ENCODE peak calls at places on chromosomes 11 and 22, in five cellular contexts. U, J, R, S and X are unnamed samples.

GRCh38 chr11:134638796-134639540 is 226.9 kb upstream of the B3GAT1 start:
- DNase-seq in J (no peak), S (no peak), R (no peak), U (no peak), X (no peak)

GRCh38 chr11:119763071-119763715 is 34.2 kb upstream of the NECTIN1 start:
- DNase-seq in J (no peak), R (no peak), S (no peak), U (no peak), X (no peak)

GRCh38 chr22:19213001-19213400 is 34.5 kb upstream of the SLC25A1 start:
- DNase-seq in U (no peak), S (no peak), R (no peak), J (no peak), X (no peak)

GRCh38 chr11:110471315-110471714 is 41.6 kb downstream of the FDX1 start:
- DNase-seq in R (no peak), S (no peak), U (no peak), J (no peak), X (no peak)

GRCh38 chr11:45609902-45610301 is 55.5 kb downstream of the CHST1 start:
- DNase-seq in S (no peak), U (no peak), J (no peak), R (no peak), X (no peak)

GRCh38 chr11:927871-928270 is 2.2 kb downstream of the AP2A2 start:
- DNase-seq in R (no peak), J (no peak), S (no peak), U (no peak), X (no peak)

GRCh38 chr11:134158023-134158422 is 65.7 kb downstream of the NCAPD3 start:
- DNase-seq in U (no peak), S (no peak), R (no peak), J (no peak), X (no peak)

GRCh38 chr22:43078522-43078921 is 10.7 kb downstream of the TTLL1 start:
- DNase-seq in U (no peak), S (no peak), J (no peak), R (no peak), X (no peak)

GRCh38 chr11:95512682-95513081 is 276.9 kb downstream of the FAM76B start:
- DNase-seq in S (peak), R (no peak), U (no peak), J (peak), X (peak)

GRCh38 chr11:8963569-8964323 is 496 bp downstream of the TMEM9B start:
- DNase-seq in U (peak), J (peak), S (peak), R (peak), X (peak)

GRCh38 chr11:9858822-9859221 is 194.9 kb downstream of the SWAP70 start:
- DNase-seq in S (no peak), U (no peak), R (peak), J (no peak), X (no peak)

GRCh38 chr22:21823740-21824438 is 43.6 kb downstream of the MAPK1 start:
- DNase-seq in S (no peak), R (no peak), J (no peak), U (no peak), X (no peak)

GRCh38 chr11:1257366-1257765 is 34.5 kb downstream of the MUC5B start:
- DNase-seq in U (no peak), S (no peak), R (no peak), J (no peak), X (no peak)

GRCh38 chr11:63875506-63875905 is 36.6 kb downstream of the MARK2 start:
- DNase-seq in S (no peak), J (no peak), U (no peak), R (no peak), X (no peak)

GRCh38 chr11:7525424-7525823 is 11.6 kb downstream of the PPFIBP2 start:
- DNase-seq in U (no peak), R (no peak), J (no peak), S (no peak), X (no peak)

GRCh38 chr22:41687901-41688364 is 734 bp downstream of the SNU13 start:
- DNase-seq in S (no peak), J (no peak), U (no peak), R (no peak), X (no peak)

GRCh38 chr11:132719684-132720083 is 812.6 kb downstream of the OPCML start:
- DNase-seq in U (no peak), S (no peak), R (no peak), J (no peak), X (no peak)

GRCh38 chr22:40178417-40179409 is 988 bp downstream of the TNRC6B start:
- DNase-seq in R (no peak), J (peak), U (no peak), S (no peak), X (no peak)

GRCh38 chr11:35629914-35630313 is 11.7 kb downstream of the FJX1 start:
- DNase-seq in S (no peak), R (peak), J (no peak), U (no peak), X (no peak)

GRCh38 chr11:14308114-14308896 is 50.7 kb downstream of the RRAS2 start:
- DNase-seq in S (no peak), R (no peak), J (no peak), U (no peak), X (no peak)

GRCh38 chr22:44721206-44721605 is 19.2 kb downstream of the PRR5 start:
- DNase-seq in S (no peak), R (no peak), J (no peak), U (no peak), X (no peak)

GRCh38 chr11:123707606-123708205 is 33.8 kb downstream of the ZNF202 start:
- DNase-seq in J (peak), R (peak), U (peak), S (no peak), X (peak)

GRCh38 chr11:61025819-61026120 is 54.3 kb downstream of the CD6 start:
- DNase-seq in S (no peak), U (no peak), J (no peak), R (no peak), X (no peak)

GRCh38 chr11:122748968-122749687 is 89.2 kb upstream of the CRTAM start:
- DNase-seq in R (no peak), U (no peak), S (peak), J (no peak), X (no peak)

GRCh38 chr11:13033760-13034533 is 24.8 kb downstream of the RASSF10 start:
- DNase-seq in R (no peak), S (no peak), U (no peak), J (no peak), X (no peak)

GRCh38 chr11:45156731-45157130 is 10.3 kb downstream of the PRDM11 start:
- DNase-seq in J (no peak), R (no peak), U (peak), S (peak), X (peak)

GRCh38 chr22:29831186-29831921 is 6.7 kb downstream of the ASCC2 start:
- DNase-seq in J (no peak), U (no peak), S (no peak), R (no peak), X (no peak)

GRCh38 chr11:60370811-60371297 is 7.5 kb upstream of the MS4A7 start:
- DNase-seq in R (peak), U (no peak), S (no peak), J (peak), X (no peak)

GRCh38 chr11:57479925-57480324 is 19.6 kb downstream of the RTN4RL2 start:
- DNase-seq in S (no peak), R (no peak), U (no peak), J (no peak), X (no peak)

GRCh38 chr11:97610000-97610399 is 1220.2 kb downstream of the JRKL start:
- DNase-seq in S (no peak), U (no peak), R (no peak), J (no peak), X (no peak)

GRCh38 chr11:109076870-109077269 is 345.1 kb upstream of the C11orf87 start:
- DNase-seq in U (no peak), S (no peak), R (no peak), J (no peak), X (no peak)

GRCh38 chr22:42180349-42180842 is 49.8 kb upstream of the CYP2D6 start:
- DNase-seq in R (no peak), J (no peak), S (peak), U (no peak), X (no peak)

GRCh38 chr11:75389276-75389605 is 10.1 kb upstream of the RPS3 start:
- DNase-seq in U (no peak), J (no peak), S (peak), R (no peak), X (no peak)

GRCh38 chr11:102318469-102318868 is 1.2 kb downstream of the BIRC3 start:
- DNase-seq in R (no peak), J (no peak), U (peak), S (no peak), X (no peak)

GRCh38 chr11:492416-493226 is 14.4 kb downstream of the RNH1 start:
- DNase-seq in J (no peak), S (no peak), R (no peak), U (no peak), X (no peak)

GRCh38 chr11:78800756-78801155 is 226.1 kb upstream of the NARS2 start:
- DNase-seq in R (no peak), S (no peak), U (no peak), J (no peak), X (no peak)

GRCh38 chr11:72233056-72233772 is 8.6 kb downstream of the INPPL1 start:
- DNase-seq in J (no peak), U (no peak), R (no peak), S (peak), X (no peak)

GRCh38 chr11:128690746-128691091 is 3.2 kb upstream of the FLI1 start:
- DNase-seq in J (no peak), U (no peak), S (no peak), R (no peak), X (no peak)
- TF ChIP-seq POLR2AphosphoS5 in J (no peak), U (no peak), S (no peak), R (no peak), X (no peak)

DNA sequence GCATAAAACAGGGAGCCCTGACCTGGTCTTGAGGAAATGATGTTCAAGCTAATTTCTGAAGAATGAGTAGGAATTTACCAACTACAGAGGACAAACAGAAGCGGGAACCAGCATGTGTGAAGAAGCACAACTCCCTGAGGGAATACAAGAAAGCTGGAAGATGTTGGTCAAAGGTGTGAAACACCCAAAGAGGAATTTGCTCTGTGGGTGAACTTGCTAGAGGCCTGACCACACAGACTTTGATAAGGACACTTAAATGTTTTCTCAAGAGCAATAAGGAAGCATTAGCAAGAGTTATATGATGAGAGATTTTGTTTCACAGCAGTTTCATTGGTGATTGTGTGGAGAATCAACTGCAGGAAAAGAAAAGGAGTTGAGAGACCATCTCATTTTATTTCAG is 17.6 kb downstream of the SLC5A12 start:
- DNase-seq in S (no peak), J (no peak), R (no peak), U (no peak), X (no peak)
- TF ChIP-seq POLR2AphosphoS5 in S (no peak), J (no peak), R (no peak), U (no peak), X (no peak)

DNA sequence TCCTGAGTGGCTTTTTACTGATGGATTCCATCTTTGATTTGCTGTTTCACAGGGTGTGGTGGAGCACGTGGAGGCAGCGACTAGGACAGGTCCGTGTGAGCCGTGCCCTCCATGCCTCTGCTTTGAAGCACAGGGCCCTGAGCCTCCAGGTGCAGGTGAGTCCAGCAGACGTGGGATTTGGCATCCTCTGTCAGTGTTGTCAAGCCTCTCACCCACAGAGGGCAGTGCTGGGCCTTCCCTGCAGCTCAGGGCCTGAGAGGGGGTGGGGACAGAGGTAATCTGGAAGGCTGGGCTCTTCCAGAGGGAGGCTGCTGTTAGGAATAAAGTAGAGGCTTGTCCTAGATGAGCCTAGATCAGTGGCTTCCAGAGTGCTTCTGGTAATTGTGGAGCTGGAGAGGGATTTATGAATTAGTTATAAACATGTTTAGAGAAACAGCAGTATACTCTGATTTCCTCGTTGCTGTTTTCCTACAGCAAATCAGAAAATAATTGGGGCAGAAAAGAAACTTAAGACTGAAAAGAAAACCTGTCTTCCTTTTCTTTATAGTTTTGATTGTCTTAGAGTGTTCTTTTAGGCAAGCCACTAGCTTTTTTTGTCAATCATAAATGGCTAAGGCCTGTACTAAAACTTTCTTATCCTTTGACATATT is 65.0 kb downstream of the SFI1 start:
- DNase-seq in R (peak), U (peak), S (peak), J (peak), X (peak)
- TF ChIP-seq POLR2AphosphoS5 in R (no peak), U (peak), S (no peak), J (peak), X (no peak)

GRCh38 chr11:34288482-34288881 is 69.3 kb downstream of the ABTB2 start:
- DNase-seq in J (no peak), R (no peak), S (no peak), U (no peak), X (no peak)
- TF ChIP-seq POLR2AphosphoS5 in J (no peak), R (no peak), S (no peak), U (no peak), X (no peak)

GRCh38 chr11:65716774-65717405 is 3.7 kb downstream of the RNASEH2C start:
- DNase-seq in R (no peak), U (no peak), S (no peak), J (no peak), X (no peak)
- TF ChIP-seq POLR2AphosphoS5 in R (no peak), U (no peak), S (no peak), J (no peak), X (no peak)

DNA sequence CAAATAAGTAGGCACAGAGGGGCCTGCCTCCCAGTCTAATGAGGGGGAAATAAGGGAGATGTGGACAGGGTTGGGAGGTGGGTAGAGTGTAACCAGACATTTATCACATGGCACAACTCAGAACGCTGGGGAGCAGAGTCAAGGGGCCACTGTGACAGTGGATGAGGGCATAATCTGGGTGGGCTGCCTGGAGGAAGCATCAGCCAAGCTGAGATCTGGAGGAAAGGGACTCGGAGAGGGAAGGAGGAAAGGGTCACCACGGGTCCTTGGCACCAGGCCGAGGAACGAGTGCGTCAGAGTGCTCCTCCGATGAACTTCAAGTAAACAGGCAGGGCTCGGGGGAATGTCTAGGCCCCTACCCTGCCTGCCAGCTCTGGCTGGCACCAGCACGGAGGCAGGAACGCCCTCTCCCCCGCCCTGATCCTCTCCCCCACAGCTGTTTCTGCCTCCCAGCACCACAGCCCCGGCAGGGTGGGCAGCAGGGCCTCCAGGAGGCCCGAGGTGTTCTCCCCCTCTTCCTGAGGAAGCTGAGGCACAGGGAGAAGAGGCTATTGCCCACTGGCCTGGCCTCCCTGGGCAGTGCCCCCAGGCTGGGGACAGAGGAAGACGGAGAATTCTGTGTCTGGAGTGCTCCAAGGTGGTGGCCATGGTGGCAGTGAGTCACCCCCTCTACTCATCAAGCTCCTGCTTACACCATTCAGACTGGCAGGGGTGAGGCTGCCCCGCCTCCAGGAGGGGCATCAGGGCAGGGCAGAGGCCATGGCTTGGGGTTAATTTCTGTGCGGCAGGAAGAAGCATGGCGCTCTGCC is 4.2 kb downstream of the ALDH3B1 start:
- DNase-seq in S (peak), R (peak), J (no peak), U (peak), X (no peak)
- TF ChIP-seq POLR2AphosphoS5 in S (no peak), R (peak), J (peak), U (peak), X (no peak)

GRCh38 chr22:25130462-25130861 is 69.2 kb upstream of the CRYBB3 start:
- DNase-seq in J (no peak), S (no peak), U (no peak), R (no peak), X (no peak)

GRCh38 chr22:25136953-25137576 is 62.6 kb upstream of the CRYBB3 start:
- DNase-seq in J (no peak), R (no peak), U (no peak), S (no peak), X (no peak)

GRCh38 chr22:25131198-25131887 is 68.3 kb upstream of the CRYBB3 start:
- DNase-seq in R (no peak), J (no peak), U (no peak), S (no peak), X (no peak)

GRCh38 chr22:25134451-25134850 is 65.2 kb upstream of the CRYBB3 start:
- DNase-seq in J (peak), U (no peak), R (no peak), S (no peak), X (no peak)

GRCh38 chr22:25134028-25134427 is 65.6 kb upstream of the CRYBB3 start:
- DNase-seq in R (no peak), S (peak), J (peak), U (peak), X (peak)
- TF ChIP-seq POLR2AphosphoS5 in R (no peak), S (peak), J (peak), U (peak), X (peak)